ENCODE peak calls at places on chromosome 6, in five cellular contexts. C is IMR-90, Z is HepG2, F is GM12878, P is K562. I is an unnamed sample.

GRCh38 chr6:104958178-104958520 is 1.2 kb downstream of the LIN28B start:
- DNase-seq in Z (no peak), P (no peak), F (no peak), C (no peak), I (no peak)

GRCh38 chr6:32082951-32083350 is 26.2 kb downstream of the TNXB start:
- DNase-seq in P (no peak), C (no peak), Z (no peak), F (no peak), I (no peak)

GRCh38 chr6:117399924-117400323 is 25.8 kb downstream of the ROS1 start:
- DNase-seq in F (no peak), Z (peak), P (no peak), C (peak), I (peak)

GRCh38 chr6:46626228-46626909 is 26.2 kb downstream of the CYP39A1 start:
- DNase-seq in C (peak), P (no peak), F (peak), Z (peak), I (no peak)

GRCh38 chr6:5401845-5402738 is 140.8 kb downstream of the FARS2 start:
- DNase-seq in F (no peak), Z (peak), C (peak), P (no peak), I (no peak)

GRCh38 chr6:81812416-81812815 is 59.9 kb upstream of the TENT5A start:
- DNase-seq in C (no peak), Z (no peak), F (no peak), P (no peak), I (no peak)

GRCh38 chr6:41372526-41373366 is 37.3 kb downstream of the NCR2 start:
- DNase-seq in F (no peak), P (no peak), C (no peak), Z (peak), I (no peak)

GRCh38 chr6:6806793-6807518 is 218.4 kb downstream of the LY86 start:
- DNase-seq in F (no peak), C (no peak), Z (no peak), P (peak), I (no peak)

GRCh38 chr6:22821664-22822320 is 252.4 kb downstream of the HDGFL1 start:
- DNase-seq in Z (no peak), P (no peak), C (peak), F (no peak), I (no peak)

GRCh38 chr6:169556238-169556637 is 145.6 kb downstream of the WDR27 start:
- DNase-seq in F (no peak), Z (no peak), C (no peak), P (no peak), I (no peak)

GRCh38 chr6:170438402-170438753 is 114.7 kb downstream of the PSMB1 start:
- DNase-seq in P (peak), C (peak), F (no peak), Z (peak), I (peak)

GRCh38 chr6:151514000-151514730 is 20.3 kb downstream of the CCDC170 start:
- DNase-seq in C (no peak), P (no peak), F (no peak), Z (no peak), I (no peak)

GRCh38 chr6:157240059-157240959 is 83.0 kb downstream of the TMEM242 start:
- DNase-seq in Z (peak), F (no peak), P (peak), C (peak), I (no peak)

GRCh38 chr6:27176096-27176495 is 71.4 kb upstream of the PRSS16 start:
- DNase-seq in C (peak), P (no peak), Z (no peak), F (no peak), I (no peak)

GRCh38 chr6:147209762-147210449 is 5.7 kb downstream of the STXBP5 start:
- DNase-seq in Z (no peak), P (no peak), C (no peak), F (no peak), I (no peak)

GRCh38 chr6:34810936-34811632 is 19.2 kb downstream of the BLTP3A start:
- DNase-seq in P (no peak), C (peak), Z (peak), F (peak), I (no peak)
- H3K4me2 ChIP-seq in P (no peak), C (peak), Z (no peak), F (peak), I (peak)

GRCh38 chr6:143964667-143965066 is 43.4 kb downstream of the PLAGL1 start:
- DNase-seq in C (peak), Z (no peak), F (no peak), P (no peak), I (no peak)
- TF ChIP-seq BHLHE40 in C (no peak), Z (no peak), F (no peak), P (no peak), I (no peak)

DNA sequence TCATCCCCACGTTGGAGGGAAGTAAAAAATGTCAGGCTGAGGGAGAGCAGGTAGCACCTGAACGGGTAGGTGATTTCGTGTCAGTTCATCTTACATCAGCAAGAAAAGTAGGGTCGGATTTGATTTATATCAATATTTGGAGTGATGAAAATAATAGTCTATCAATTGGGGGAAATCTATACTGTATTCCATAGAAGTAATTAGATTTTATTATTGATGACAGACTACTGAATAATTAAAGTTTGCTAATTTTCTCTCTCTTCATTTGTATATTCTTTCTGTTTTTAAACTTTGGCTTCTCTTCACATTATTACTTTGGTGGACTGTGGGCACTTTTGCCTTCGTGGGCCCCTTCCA is 78.4 kb downstream of the OLIG3 start:
- DNase-seq in Z (no peak), C (no peak), F (no peak), P (no peak), I (no peak)
- H3K4me2 ChIP-seq in Z (no peak), C (no peak), F (peak), P (no peak), I (no peak)

GRCh38 chr6:140480852-140481251 is 1106.4 kb upstream of the CITED2 start:
- DNase-seq in P (no peak), Z (no peak), F (no peak), C (peak), I (no peak)
- TF ChIP-seq BHLHE40 in P (no peak), Z (no peak), F (no peak), C (no peak), I (no peak)

GRCh38 chr6:113927001-113927400 is 43.9 kb downstream of the HDAC2 start:
- DNase-seq in C (no peak), P (no peak), Z (no peak), F (no peak), I (no peak)

GRCh38 chr6:113920663-113921267 is 50.2 kb downstream of the HDAC2 start:
- DNase-seq in P (peak), C (no peak), Z (peak), F (no peak), I (no peak)

GRCh38 chr6:113924199-113924791 is 46.7 kb downstream of the HDAC2 start:
- DNase-seq in Z (no peak), F (no peak), P (no peak), C (peak), I (no peak)

DNA sequence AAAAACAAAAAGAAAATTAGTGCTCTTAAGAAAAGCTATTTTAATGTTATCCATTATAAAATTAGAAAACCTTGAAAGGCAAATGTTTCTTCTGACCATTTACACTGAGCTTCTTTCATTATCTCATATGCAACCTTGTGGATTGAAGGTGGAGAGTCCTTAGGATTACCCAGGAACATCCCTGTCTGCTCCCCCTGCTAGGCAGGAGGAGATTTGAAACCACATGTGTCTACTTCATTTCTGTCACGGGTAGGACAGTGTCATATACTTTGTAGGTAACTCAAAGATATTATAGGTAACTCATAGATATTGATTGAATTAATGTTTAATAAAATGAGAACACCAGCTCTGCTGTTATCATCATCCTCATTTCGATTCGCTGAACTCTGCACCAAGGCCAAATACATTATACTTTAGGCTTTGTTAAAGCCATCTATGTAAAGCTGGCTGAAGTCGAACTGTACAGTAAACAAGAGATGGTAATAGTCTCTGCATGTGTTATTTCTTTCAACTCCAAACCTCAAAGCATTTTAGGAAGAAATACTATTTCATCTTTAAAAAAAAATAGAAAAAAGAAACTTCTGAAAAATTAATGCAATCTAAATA is 49.5 kb downstream of the HDAC2 start:
- DNase-seq in P (no peak), C (no peak), F (no peak), Z (no peak), I (no peak)
- H3K4me2 ChIP-seq in P (peak), C (no peak), F (no peak), Z (peak), I (no peak)

DNA sequence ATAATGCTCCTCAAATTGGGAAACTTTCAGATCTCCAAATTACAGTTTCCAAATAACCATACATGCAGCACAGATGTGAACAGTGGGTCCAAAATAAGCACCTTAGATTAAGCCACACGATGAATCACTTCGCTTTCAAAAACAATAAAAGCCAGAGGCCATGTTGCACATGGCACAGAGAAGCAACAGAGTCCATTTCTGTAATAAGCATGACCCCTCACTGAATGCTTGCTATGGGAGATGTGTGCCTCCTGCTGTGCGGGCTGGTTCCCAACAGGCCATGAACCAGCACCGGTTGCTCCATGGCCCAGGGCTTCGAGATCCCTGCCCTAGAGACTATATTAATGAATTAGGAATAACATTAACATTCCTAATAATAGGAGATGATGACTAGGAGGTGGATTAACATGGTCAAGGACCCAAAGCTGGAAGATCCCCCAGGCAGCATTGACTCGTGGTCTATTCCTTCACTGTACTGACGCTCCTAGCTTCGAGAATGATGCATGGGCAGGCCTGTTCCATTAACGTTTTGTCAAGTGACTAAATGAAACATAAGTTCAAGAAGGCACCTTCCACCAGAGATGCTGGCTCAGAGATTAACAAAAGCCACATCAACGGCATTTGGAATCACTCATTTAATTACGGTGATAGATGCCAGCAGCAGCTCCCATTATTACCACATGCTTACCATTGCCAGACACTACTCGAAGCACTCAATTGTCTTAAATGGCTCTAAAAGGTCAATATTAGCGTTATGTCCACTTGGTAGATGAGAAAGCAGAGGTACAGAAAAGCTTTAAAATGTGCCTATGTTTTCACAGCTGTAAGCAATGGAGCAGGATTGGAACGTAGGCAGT is 470.6 kb upstream of the AGPAT4 start:
- DNase-seq in F (no peak), Z (no peak), C (no peak), P (no peak), I (no peak)
- TF ChIP-seq BHLHE40 in F (no peak), Z (no peak), C (no peak), P (no peak), I (no peak)